ENCODE peak calls at places on chromosomes 13 and 19, in four cellular contexts. H, U, L and V are unnamed samples.

GRCh38 chr13:99626461-99627082 is 125.3 kb downstream of the TM9SF2 start:
- DNase-seq in U (no peak), L (no peak), H (no peak), V (no peak)

GRCh38 chr19:27674701-27675100 is 1538.2 kb downstream of the UQCRFS1 start:
- DNase-seq in U (no peak), H (no peak), L (no peak), V (no peak)

GRCh38 chr19:19538077-19538764 is at the start of gene CILP2:
- DNase-seq in L (no peak), H (peak), U (no peak), V (no peak)

GRCh38 chr13:99282264-99283231 is 24.4 kb upstream of the GPR18 start:
- DNase-seq in H (no peak), L (no peak), U (no peak), V (no peak)

GRCh38 chr13:29503041-29503837 is 92.2 kb downstream of the SLC7A1 start:
- DNase-seq in U (no peak), H (peak), L (no peak), V (peak)

GRCh38 chr19:10219678-10220077 is 11.5 kb downstream of the S1PR2 start:
- DNase-seq in L (peak), U (peak), H (peak), V (peak)

GRCh38 chr19:3406571-3407111 is 40.3 kb downstream of the NFIC start:
- DNase-seq in U (no peak), H (no peak), L (no peak), V (no peak)

GRCh38 chr13:89900104-89900760 is 1447.3 kb upstream of the MIR17HG start:
- DNase-seq in L (peak), U (no peak), H (no peak), V (no peak)

GRCh38 chr19:46515879-46516350 is 20.2 kb upstream of the PNMA8B start:
- DNase-seq in U (no peak), H (no peak), L (peak), V (peak)

GRCh38 chr19:41427647-41428480 is 690 bp upstream of the B3GNT8 start:
- DNase-seq in H (peak), L (no peak), U (no peak), V (peak)
- TF ChIP-seq CREM in H (no peak), L (no peak), U (no peak), V (no peak)

GRCh38 chr19:48910803-48911202 is 10.7 kb downstream of the NUCB1 start:
- DNase-seq in U (no peak), H (no peak), L (no peak), V (peak)

GRCh38 chr19:48905664-48906063 is 5.6 kb downstream of the NUCB1 start:
- DNase-seq in H (no peak), U (no peak), L (no peak), V (no peak)

GRCh38 chr19:48906324-48906723 is 6.2 kb downstream of the NUCB1 start:
- DNase-seq in U (no peak), H (no peak), L (no peak), V (no peak)

GRCh38 chr19:48913114-48913513 is 13.0 kb downstream of the NUCB1 start:
- DNase-seq in H (no peak), L (no peak), U (no peak), V (peak)

GRCh38 chr19:48907671-48908070 is 7.6 kb downstream of the NUCB1 start:
- DNase-seq in L (peak), U (no peak), H (no peak), V (no peak)
- TF ChIP-seq CREM in L (peak), U (no peak), H (no peak), V (no peak)

DNA sequence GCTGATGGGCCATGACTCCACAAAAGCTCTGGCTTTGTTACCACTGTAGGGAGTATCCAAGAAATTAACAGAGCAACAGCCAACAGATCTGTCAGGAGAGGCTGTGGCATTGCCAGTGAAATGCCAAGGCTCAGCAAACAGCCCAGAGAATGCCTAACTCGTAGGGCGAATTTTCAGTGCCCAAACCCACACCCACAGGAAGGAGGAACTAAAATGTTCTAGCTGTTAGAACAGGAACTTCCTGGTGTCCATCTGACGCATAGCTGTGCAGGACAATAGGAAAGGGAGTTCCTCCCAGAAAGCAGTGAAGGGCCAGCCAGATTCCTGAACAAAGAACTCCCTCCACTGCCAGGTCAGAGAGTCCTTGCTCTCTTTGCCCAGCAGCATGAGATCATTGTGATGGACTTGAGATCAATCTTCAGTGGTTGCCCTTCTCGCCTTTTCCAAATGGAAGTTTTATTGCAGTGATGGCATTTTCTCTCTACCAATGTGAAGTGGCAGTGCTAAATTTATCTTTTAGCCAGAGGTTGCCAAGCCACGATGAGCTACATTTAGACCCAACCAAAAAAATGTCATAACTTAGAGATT is 224.2 kb upstream of the STARD13 start:
- DNase-seq in L (no peak), H (no peak), U (no peak), V (no peak)
- TF ChIP-seq CREM in L (no peak), H (no peak), U (no peak), V (no peak)

DNA sequence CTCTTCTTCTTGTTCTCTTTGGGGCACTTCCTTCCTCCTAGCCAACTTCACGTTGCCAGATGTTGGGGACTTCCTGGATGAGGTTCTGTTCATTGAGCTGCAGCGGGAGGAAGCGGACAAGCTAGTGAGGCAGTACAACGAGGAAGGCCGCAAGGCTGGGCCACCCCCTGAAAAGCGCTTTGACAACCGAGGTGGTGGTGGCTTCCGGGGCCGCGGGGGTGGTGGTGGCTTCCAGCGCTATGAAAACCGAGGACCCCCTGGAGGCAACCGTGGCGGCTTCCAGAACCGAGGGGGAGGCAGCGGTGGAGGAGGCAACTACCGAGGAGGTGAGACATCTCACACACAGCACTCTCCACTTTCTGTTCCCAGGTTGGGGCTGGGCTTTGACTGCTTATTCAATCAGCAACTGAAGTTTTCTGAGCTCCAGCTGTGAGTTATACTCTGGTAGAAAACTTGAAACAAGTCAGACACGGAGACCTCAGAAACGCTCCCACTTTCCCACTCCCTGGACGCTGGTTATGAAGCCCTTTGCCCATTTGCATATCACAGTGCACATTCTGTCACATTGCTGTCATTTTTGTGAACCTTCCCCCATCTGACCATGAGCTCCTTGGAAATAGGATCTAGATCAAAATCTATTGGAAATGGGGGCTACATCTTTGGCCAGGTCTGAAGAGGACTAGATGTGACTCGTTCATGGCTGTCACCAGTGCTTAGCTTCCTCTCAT is 7.2 kb upstream of the CCDC97 start:
- DNase-seq in L (no peak), H (no peak), U (peak), V (no peak)
- TF ChIP-seq CREM in L (no peak), H (no peak), U (no peak), V (no peak)

DNA sequence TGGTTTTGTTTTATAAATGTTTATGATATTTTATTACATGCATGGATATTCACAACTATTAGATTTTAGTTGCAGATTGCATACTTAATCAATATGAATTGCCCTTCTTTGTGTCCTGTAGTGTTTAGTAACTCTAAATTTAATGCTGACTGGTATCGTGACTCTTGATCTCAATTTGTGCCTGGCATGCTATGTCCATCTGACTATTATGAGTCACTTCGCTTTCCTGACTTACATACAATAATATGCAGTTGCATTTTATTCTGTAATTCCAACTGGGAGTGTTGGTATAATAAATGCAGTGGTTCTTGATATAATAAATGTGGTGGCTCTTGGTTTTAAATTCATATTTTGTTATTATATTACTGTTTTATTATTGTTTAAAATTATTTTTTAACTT is 277.5 kb downstream of the LIG4 start:
- DNase-seq in H (no peak), L (no peak), U (no peak), V (no peak)
- TF ChIP-seq CREM in H (no peak), L (no peak), U (no peak), V (no peak)

GRCh38 chr13:65057986-65058385 is 2172.2 kb downstream of the PCDH9 start:
- DNase-seq in U (no peak), L (no peak), H (no peak), V (no peak)
- TF ChIP-seq CREM in U (no peak), L (no peak), H (no peak), V (no peak)

GRCh38 chr19:53424968-53425597 is 6.7 kb upstream of the ZNF761 start:
- DNase-seq in U (peak), H (peak), L (peak), V (peak)
- TF ChIP-seq CREM in U (no peak), H (no peak), L (no peak), V (no peak)

GRCh38 chr19:54325194-54325621 is 12.2 kb upstream of the LILRA5 start:
- DNase-seq in H (peak), L (peak), U (no peak), V (peak)
- TF ChIP-seq CREM in H (no peak), L (no peak), U (no peak), V (no peak)

GRCh38 chr19:49749055-49749716 is 13.9 kb downstream of the TSKS start:
- DNase-seq in L (no peak), H (no peak), U (no peak), V (no peak)
- TF ChIP-seq CREM in L (no peak), H (no peak), U (no peak), V (peak)

GRCh38 chr19:49929121-49929610 is at the start of the genes ATF5 and NUP62:
- DNase-seq in U (peak), L (peak), H (peak), V (peak)
- TF ChIP-seq CREM in U (peak), L (no peak), H (no peak), V (peak)